ENCODE peak calls at places on chromosomes 13 and 19, in seven cellular contexts. U is stimulated activated CD4-positive, alpha-beta T cell treated with anti-CD3 and anti-CD28 coated beads, Interleukin-15, amount 100 ng/mL, for 1 hour; W is mammary epithelial cell; Y is ascending aorta; O is ELF-1; C is stimulated activated CD8-positive, alpha-beta memory T cell treated with anti-CD3 and anti-CD28 coated beads, Interleukin-4, amount 100 ng/mL, for 48 hours; B is astrocyte of the hippocampus. N is an unnamed sample.

GRCh38 chr19:41934849-41935374 is 6.7 kb upstream of the ERFL start:
- DNase-seq in U (peak; percentile 54), W (peak; percentile 44), Y (no peak), O (peak; percentile 93), C (peak; percentile 90), B (peak; percentile 79), N (peak; percentile 74)

GRCh38 chr13:76708138-76708537 is 178.1 kb downstream of the KCTD12 start:
- DNase-seq in U (no peak), W (no peak), Y (no peak), O (no peak), C (no peak), B (no peak), N (no peak)

GRCh38 chr13:92321174-92321573 is 905.4 kb upstream of the GPC6 start:
- DNase-seq in U (no peak), W (no peak), Y (no peak), O (no peak), C (no peak), B (no peak), N (no peak)

GRCh38 chr13:49292742-49293498 is 45.2 kb downstream of the CDADC1 start:
- DNase-seq in U (no peak), W (no peak), Y (peak; percentile 91), O (no peak), C (peak; percentile 41), B (peak; percentile 95), N (no peak)

GRCh38 chr13:76380436-76381065 is 505.7 kb downstream of the KCTD12 start:
- DNase-seq in U (no peak), W (peak; percentile 32), Y (no peak), O (no peak), C (no peak), B (peak; percentile 81), N (no peak)

GRCh38 chr13:106104281-106104901 is 431.1 kb downstream of the EFNB2 start:
- DNase-seq in U (no peak), W (peak; percentile 84), Y (no peak), O (peak; percentile 51), C (no peak), B (peak; percentile 95), N (peak; percentile 66)

GRCh38 chr19:15769586-15769985 is 17.9 kb upstream of the OR10H5 start:
- DNase-seq in U (no peak), W (peak; percentile 5), Y (no peak), O (peak; percentile 6), C (no peak), B (no peak), N (no peak)

GRCh38 chr19:55259540-55260210 is 858 bp upstream of the PPP6R1 start:
- DNase-seq in U (no peak), W (no peak), Y (no peak), O (no peak), C (no peak), B (no peak), N (no peak)

GRCh38 chr13:101569807-101570206 is 117.3 kb downstream of the ITGBL1 start:
- DNase-seq in U (no peak), W (no peak), Y (no peak), O (no peak), C (no peak), B (no peak), N (no peak)

GRCh38 chr13:50365683-50366391 is 350.6 kb downstream of the KCNRG start:
- DNase-seq in U (no peak), W (peak; percentile 71), Y (no peak), O (no peak), C (peak; percentile 60), B (peak; percentile 45), N (peak; percentile 85)

GRCh38 chr19:58538257-58539168 is 5.4 kb upstream of the TRIM28 start:
- DNase-seq in U (no peak), W (no peak), Y (no peak), O (peak; percentile 93), C (peak; percentile 71), B (peak; percentile 61), N (no peak)

GRCh38 chr13:36674337-36675212 is 755 bp downstream of the SERTM1 start:
- DNase-seq in U (no peak), W (no peak), Y (no peak), O (peak; percentile 22), C (no peak), B (peak; percentile 20), N (no peak)

GRCh38 chr13:109629737-109630136 is 156.6 kb downstream of the IRS2 start:
- DNase-seq in U (no peak), W (no peak), Y (no peak), O (no peak), C (no peak), B (no peak), N (no peak)

GRCh38 chr13:98272549-98272948 is 95.5 kb upstream of the RNF113B start:
- DNase-seq in U (no peak), W (no peak), Y (no peak), O (peak; percentile 49), C (no peak), B (no peak), N (no peak)

GRCh38 chr13:19864339-19865309 is 1.2 kb upstream of the ZMYM5 start:
- DNase-seq in U (peak; percentile 38), W (peak; percentile 58), Y (peak; percentile 86), O (peak; percentile 83), C (peak; percentile 82), B (peak; percentile 83), N (peak; percentile 94)

GRCh38 chr13:94987869-94988268 is 275.5 kb upstream of the SOX21 start:
- DNase-seq in U (no peak), W (no peak), Y (no peak), O (no peak), C (no peak), B (no peak), N (no peak)

GRCh38 chr19:38617764-38618589 is at the start of gene MAP4K1:
- DNase-seq in U (peak; percentile 47), W (no peak), Y (peak; percentile 67), O (peak; percentile 28), C (peak; percentile 80), B (no peak), N (no peak)

GRCh38 chr13:83531022-83531421 is 351.3 kb downstream of the SLITRK1 start:
- DNase-seq in U (no peak), W (no peak), Y (no peak), O (peak; percentile 2), C (no peak), B (no peak), N (no peak)

GRCh38 chr19:14115761-14116160 is 1.8 kb downstream of the PRKACA start:
- DNase-seq in U (no peak), W (no peak), Y (no peak), O (no peak), C (no peak), B (no peak), N (no peak)

GRCh38 chr13:41649659-41650058 is 192.3 kb downstream of the RGCC start:
- DNase-seq in U (no peak), W (no peak), Y (no peak), O (no peak), C (no peak), B (peak; percentile 65), N (peak; percentile 87)

GRCh38 chr13:27679396-27679795 is 57.7 kb downstream of the POLR1D start:
- DNase-seq in U (no peak), W (peak; percentile 41), Y (no peak), O (no peak), C (no peak), B (no peak), N (no peak)

GRCh38 chr13:66348745-66349720 is 881.1 kb downstream of the PCDH9 start:
- DNase-seq in U (no peak), W (no peak), Y (no peak), O (no peak), C (no peak), B (no peak), N (no peak)

GRCh38 chr13:89227356-89227755 is 1556.2 kb downstream of the SLITRK5 start:
- DNase-seq in U (no peak), W (peak; percentile 43), Y (no peak), O (no peak), C (no peak), B (no peak), N (no peak)

GRCh38 chr13:61838568-61838967 is 422.9 kb upstream of the PCDH20 start:
- DNase-seq in U (no peak), W (no peak), Y (no peak), O (no peak), C (no peak), B (no peak), N (no peak)

GRCh38 chr19:55069137-55069858 is 6.3 kb upstream of the RDH13 start:
- DNase-seq in U (no peak), W (peak; percentile 78), Y (no peak), O (peak; percentile 79), C (no peak), B (peak; percentile 43), N (peak; percentile 92)

GRCh38 chr13:79648191-79648590 is 167.2 kb downstream of the NDFIP2 start:
- DNase-seq in U (no peak), W (peak; percentile 43), Y (no peak), O (no peak), C (no peak), B (no peak), N (no peak)

GRCh38 chr19:13839193-13839937 is 37.6 kb upstream of the NANOS3 start:
- DNase-seq in U (peak; percentile 81), W (peak; percentile 83), Y (peak; percentile 95), O (peak; percentile 59), C (peak; percentile 90), B (peak; percentile 91), N (peak; percentile 81)

GRCh38 chr19:42253245-42254082 is 1.5 kb downstream of the ERF start:
- DNase-seq in U (peak; percentile 39), W (peak; percentile 58), Y (peak; percentile 86), O (peak; percentile 68), C (peak; percentile 72), B (peak; percentile 67), N (peak; percentile 40)

GRCh38 chr19:43812259-43812658 is 10.0 kb upstream of the LYPD5 start:
- DNase-seq in U (no peak), W (no peak), Y (no peak), O (no peak), C (no peak), B (no peak), N (no peak)

GRCh38 chr19:41430907-41431306 is 3.7 kb upstream of the B3GNT8 start:
- DNase-seq in U (no peak), W (no peak), Y (no peak), O (no peak), C (no peak), B (peak; percentile 35), N (no peak)

N was measured in trophoblast cell.